ENCODE peak calls at places on chromosomes 13 and 19, in six cellular contexts. B is left cardiac atrium; W is activated CD4-positive, CD25-positive, alpha-beta regulatory T cell; V is psoas muscle; F is dermis microvascular lymphatic vessel endothelial cell; R is neural crest cell. K is an unnamed sample.
A peak's percentile ranks its signal among the peaks of the same experiment; 100 is the strongest.

GRCh38 chr13:48636550-48636949 is 17.2 kb upstream of the CYSLTR2 start:
- DNase-seq in B (no peak), W (no peak), V (no peak), F (no peak), R (no peak), K (no peak)

GRCh38 chr13:51916962-51917361 is 55.2 kb downstream of the CCDC70 start:
- DNase-seq in B (no peak), W (no peak), V (no peak), F (no peak), R (no peak), K (no peak)

GRCh38 chr13:94073006-94073744 is 406.3 kb downstream of the DCT start:
- DNase-seq in B (no peak), W (no peak), V (no peak), F (no peak), R (no peak), K (peak; percentile 78)

GRCh38 chr13:28031220-28031903 is 42.9 kb upstream of the URAD start:
- DNase-seq in B (no peak), W (no peak), V (no peak), F (no peak), R (no peak), K (no peak)

GRCh38 chr13:72788831-72789230 is 6.9 kb downstream of the PIBF1 start:
- DNase-seq in B (no peak), W (no peak), V (no peak), F (no peak), R (no peak), K (no peak)

GRCh38 chr19:10421981-10422461 is 1.7 kb downstream of the PDE4A start:
- DNase-seq in B (no peak), W (no peak), V (no peak), F (no peak), R (no peak), K (no peak)

GRCh38 chr19:11570039-11570462 is 7.4 kb downstream of the ACP5 start:
- DNase-seq in B (no peak), W (no peak), V (no peak), F (no peak), R (no peak), K (no peak)

GRCh38 chr19:11624064-11624463 is 26.8 kb downstream of the ZNF627 start:
- DNase-seq in B (no peak), W (no peak), V (no peak), F (no peak), R (no peak), K (peak; percentile 31)

GRCh38 chr13:21240586-21240985 is 64.1 kb downstream of the MRPL57 start:
- DNase-seq in B (no peak), W (no peak), V (no peak), F (no peak), R (no peak), K (peak; percentile 9)

GRCh38 chr19:41837981-41838708 is 6.3 kb downstream of the LYPD4 start:
- DNase-seq in B (no peak), W (no peak), V (no peak), F (no peak), R (no peak), K (no peak)